ENCODE peak calls at places on chromosomes 16 and 17, in five cellular contexts. E is lung, Q is hepatocyte, D is psoas muscle, J is stomach. T is an unnamed sample. For H3K36me3 and H3K27me3, the result is how much of the 10 kb centered on the place peaks cover.

GRCh38 chr17:67239597-67239996 is 5.4 kb downstream of the HELZ start:
- DNase-seq in D (no peak), J (no peak), Q (peak), E (no peak), T (peak)

GRCh38 chr17:63358111-63358839 is 87.8 kb downstream of the CYB561 start:
- DNase-seq in J (no peak), D (no peak), E (no peak), Q (no peak), T (peak)

GRCh38 chr16:49622421-49623402 is 233.2 kb downstream of the ZNF423 start:
- DNase-seq in E (no peak), J (no peak), D (peak), Q (no peak), T (no peak)

GRCh38 chr17:77146882-77147281 is 6.1 kb downstream of the SEC14L1 start:
- DNase-seq in D (no peak), Q (peak), J (peak), E (peak), T (peak)

GRCh38 chr16:6916946-6917345 is 415.7 kb upstream of the RBFOX1 start:
- DNase-seq in Q (no peak), J (no peak), D (no peak), E (no peak), T (no peak)

GRCh38 chr17:72446525-72447250 is 325.9 kb downstream of the SOX9 start:
- DNase-seq in E (no peak), Q (peak), J (no peak), D (no peak), T (no peak)

GRCh38 chr17:2901582-2901981 is 105.3 kb downstream of the RAP1GAP2 start:
- DNase-seq in J (peak), Q (no peak), D (no peak), E (no peak), T (no peak)

GRCh38 chr16:23182206-23182674 is 305 bp upstream of the SCNN1G start:
- DNase-seq in J (peak), D (peak), E (peak), Q (peak), T (peak)

GRCh38 chr16:72502654-72503005 is 330.7 kb upstream of the PMFBP1 start:
- DNase-seq in E (no peak), Q (no peak), D (no peak), J (no peak), T (no peak)

GRCh38 chr17:27218719-27219488 is 75.0 kb upstream of the WSB1 start:
- DNase-seq in D (no peak), J (no peak), Q (no peak), E (no peak), T (no peak)

GRCh38 chr17:48059125-48059668 is 11.0 kb downstream of the NFE2L1 start:
- DNase-seq in Q (no peak), E (no peak), J (no peak), D (no peak), T (no peak)

GRCh38 chr17:77842148-77842905 is 116.2 kb upstream of the TNRC6C start:
- DNase-seq in D (no peak), J (no peak), Q (no peak), E (no peak), T (peak)

GRCh38 chr16:5584100-5584499 is 486.5 kb upstream of the EEF2KMT start:
- DNase-seq in J (no peak), D (no peak), Q (no peak), E (no peak), T (no peak)

GRCh38 chr17:73390221-73390620 is 78.4 kb upstream of the CDC42EP4 start:
- DNase-seq in E (no peak), D (no peak), J (no peak), Q (no peak), T (no peak)

GRCh38 chr17:50547035-50547735 is at the start of gene SPATA20:
- DNase-seq in D (peak), Q (peak), E (peak), J (peak), T (peak)

GRCh38 chr16:11682655-11683096 is 14.4 kb downstream of the SNN start:
- DNase-seq in J (no peak), D (no peak), Q (no peak), E (no peak), T (peak)

GRCh38 chr17:69949931-69950330 is 125.1 kb upstream of the KCNJ16 start:
- DNase-seq in Q (peak), D (no peak), J (no peak), E (no peak), T (no peak)

GRCh38 chr17:70184770-70185169 is 15.4 kb downstream of the KCNJ2 start:
- DNase-seq in D (no peak), E (no peak), J (no peak), Q (peak), T (peak)

GRCh38 chr17:75384751-75385150 is 20.7 kb downstream of the GRB2 start:
- DNase-seq in J (no peak), E (no peak), Q (no peak), D (no peak), T (no peak)

GRCh38 chr16:71408536-71408935 is 33.3 kb downstream of the TLE7 start:
- DNase-seq in Q (no peak), E (no peak), J (no peak), D (no peak), T (no peak)

GRCh38 chr16:1708083-1708767 is 2.2 kb downstream of the MAPK8IP3 start:
- DNase-seq in Q (no peak), J (no peak), E (no peak), D (no peak), T (no peak)

GRCh38 chr17:47643116-47643515 is 6.6 kb upstream of the KPNB1 start:
- DNase-seq in J (no peak), E (no peak), D (no peak), Q (no peak), T (peak)

GRCh38 chr16:68636064-68636551 is 9.0 kb upstream of the CDH3 start:
- DNase-seq in E (no peak), D (no peak), Q (no peak), J (peak), T (peak)

GRCh38 chr16:19578378-19578851 is 22.9 kb downstream of the VPS35L start:
- DNase-seq in D (no peak), E (no peak), J (no peak), Q (no peak), T (no peak)

GRCh38 chr17:81867952-81868673 is 3.0 kb downstream of the ARHGDIA start:
- DNase-seq in D (no peak), J (no peak), E (no peak), Q (no peak), T (no peak)

DNA sequence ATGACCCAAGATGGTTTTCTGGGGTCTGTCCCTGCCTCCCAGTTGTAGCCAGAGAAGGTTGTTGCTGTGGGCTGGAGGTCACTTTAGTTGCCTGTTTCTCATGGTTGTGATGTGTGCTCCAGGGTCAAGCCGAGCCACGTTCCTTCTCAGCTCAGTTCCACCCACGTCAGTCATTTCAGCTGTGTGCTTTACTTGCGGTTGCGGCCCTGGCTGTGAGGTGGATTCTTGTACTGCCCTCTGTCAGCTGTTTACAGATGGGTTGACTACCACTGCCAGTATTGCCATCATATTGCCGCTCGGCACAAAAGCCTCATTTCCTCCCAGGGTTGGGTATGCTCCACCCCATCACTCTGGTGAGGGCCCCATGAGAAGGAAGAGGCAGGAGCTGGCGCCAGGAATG is 24.8 kb downstream of the METTL22 start:
- DNase-seq in D (no peak), Q (no peak), E (no peak), J (no peak), T (peak)
- H3K36me3 ChIP-seq in D (under half), Q (under half), E (half or more), J (half or more), T (under half)

GRCh38 chr17:42613699-42614295 is 4.3 kb downstream of the TUBG1 start:
- DNase-seq in Q (no peak), E (no peak), D (no peak), J (no peak), T (no peak)

GRCh38 chr17:42612013-42612412 is 2.5 kb downstream of the TUBG1 start:
- DNase-seq in Q (no peak), E (no peak), J (no peak), D (no peak), T (no peak)

GRCh38 chr17:42603318-42603717 is 5.9 kb downstream of the RETREG3 start:
- DNase-seq in D (no peak), J (no peak), Q (no peak), E (no peak), T (no peak)

GRCh38 chr17:42609182-42609813 is at the start of the genes RETREG3 and TUBG1:
- DNase-seq in J (peak), D (peak), Q (peak), E (peak), T (peak)

DNA sequence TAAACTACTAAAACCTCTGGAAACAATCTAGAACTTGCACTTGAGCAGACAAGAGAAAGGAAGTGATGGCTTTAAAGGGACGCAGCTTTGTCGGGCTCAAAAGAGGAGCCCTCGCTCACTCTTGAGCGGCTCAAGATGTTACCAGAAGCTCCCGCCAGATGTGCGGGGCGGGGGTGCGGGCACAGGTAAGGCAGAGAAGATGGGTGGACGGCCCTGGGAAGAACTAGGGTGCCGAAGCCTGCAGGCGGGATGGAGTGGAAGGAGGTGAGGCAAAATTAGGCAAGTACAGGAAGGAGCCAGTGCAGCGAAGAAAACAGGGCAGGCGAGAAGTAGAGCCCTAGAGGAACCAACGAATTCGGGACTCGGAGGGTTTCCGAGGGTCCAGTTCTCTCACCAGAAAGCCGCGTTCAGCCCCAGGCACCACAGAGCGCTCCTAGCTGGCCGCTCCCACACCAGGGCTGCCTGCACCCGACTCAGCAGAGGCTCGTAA is 437 bp downstream of the RETREG3 start:
- DNase-seq in Q (peak), D (peak), J (no peak), E (peak), T (no peak)
- TF ChIP-seq CTCF in Q (no peak), D (no peak), J (no peak), E (no peak), T (no peak)

GRCh38 chr16:86485746-86486145 is 24.6 kb upstream of the FOXF1 start:
- DNase-seq in D (no peak), Q (no peak), E (no peak), J (no peak), T (no peak)
- H3K27me3 ChIP-seq in D (under half), Q (under half), E (under half), J (under half), T (under half)

DNA sequence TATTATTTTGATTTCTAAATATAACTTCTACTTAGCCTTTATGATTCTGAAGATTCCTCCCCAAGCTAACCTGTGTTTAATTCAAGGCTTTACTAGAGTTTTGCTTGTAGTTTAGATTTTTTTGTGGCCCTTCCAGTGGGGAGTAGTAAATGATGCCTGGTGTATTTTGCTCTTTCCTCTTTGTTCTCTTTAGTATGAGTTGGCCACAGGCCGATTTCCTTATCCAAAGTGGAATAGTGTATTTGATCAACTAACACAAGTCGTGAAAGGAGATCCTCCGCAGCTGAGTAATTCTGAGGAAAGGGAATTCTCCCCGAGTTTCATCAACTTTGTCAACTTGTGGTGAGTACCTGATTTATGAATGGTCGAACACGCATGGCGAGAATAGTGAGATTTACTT is 108.3 kb downstream of the MAP2K4 start:
- DNase-seq in J (no peak), Q (no peak), D (no peak), E (no peak), T (no peak)
- H3K36me3 ChIP-seq in J (under half), Q (under half), D (under half), E (under half), T (under half)

DNA sequence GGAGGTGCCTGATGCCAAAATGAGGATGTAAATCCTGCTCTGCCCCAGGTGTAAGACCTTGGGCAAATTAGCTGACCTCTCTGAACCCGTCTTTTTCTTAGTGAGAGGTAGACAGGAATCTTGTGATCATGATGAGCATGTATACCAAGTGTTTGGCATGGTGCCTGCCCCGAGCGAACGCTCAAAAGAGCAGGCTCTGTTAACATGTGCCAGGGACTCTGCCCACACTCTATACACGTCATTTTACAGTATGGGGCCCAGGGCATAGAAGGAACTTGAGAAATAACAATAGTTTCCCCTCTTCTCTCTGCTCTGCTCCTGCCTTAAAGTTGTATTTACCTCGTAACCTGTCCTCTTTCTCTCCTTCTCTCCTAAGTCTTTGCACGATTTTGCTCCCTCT is 9.3 kb upstream of the MAF start:
- DNase-seq in J (no peak), D (no peak), Q (no peak), E (no peak), T (peak)
- TF ChIP-seq CTCF in J (no peak), D (no peak), Q (no peak), E (no peak), T (no peak)